ENCODE peak calls at places on chromosomes 4 and X, in seven cellular contexts. D is iPS-NIHi11, B is occipital lobe, Z is NCI-H1105, P is astrocyte of the spinal cord, I is MCF 10A, K is B cell. H is an unnamed sample.

GRCh38 chrX:45758738-45759397 is 558.2 kb upstream of the DIPK2B start:
- DNase-seq in Z (no peak), D (no peak), K (peak), I (no peak), P (peak), B (no peak), H (no peak)

GRCh38 chr4:147822128-147822527 is 90.2 kb downstream of the ARHGAP10 start:
- DNase-seq in B (no peak), D (no peak), I (peak), Z (peak), K (no peak), P (peak), H (no peak)

GRCh38 chr4:140052050-140052449 is 101.9 kb downstream of the MAML3 start:
- DNase-seq in K (peak), P (peak), I (peak), D (peak), Z (no peak), B (no peak), H (no peak)

GRCh38 chr4:82469776-82470345 is 39.5 kb downstream of the ENOPH1 start:
- DNase-seq in I (no peak), K (no peak), Z (no peak), B (no peak), D (no peak), P (peak), H (peak)

GRCh38 chrX:44101300-44101699 is 128.1 kb upstream of the NDP start:
- DNase-seq in B (no peak), P (no peak), K (no peak), D (no peak), I (peak), Z (no peak), H (no peak)

GRCh38 chr4:102562995-102563394 is 61.8 kb downstream of the NFKB1 start:
- DNase-seq in D (no peak), P (peak), Z (no peak), K (no peak), B (no peak), I (peak), H (no peak)

GRCh38 chr4:36385951-36386561 is 104.6 kb downstream of the DTHD1 start:
- DNase-seq in I (no peak), Z (no peak), D (no peak), B (no peak), P (no peak), K (peak), H (no peak)

GRCh38 chr4:13930155-13930554 is 302.6 kb upstream of the BOD1L1 start:
- DNase-seq in B (no peak), D (no peak), K (no peak), P (no peak), I (no peak), Z (no peak), H (no peak)

GRCh38 chrX:111445485-111445884 is 33.5 kb upstream of the DCX start:
- DNase-seq in P (peak), I (peak), Z (peak), K (peak), B (no peak), D (peak), H (peak)

GRCh38 chrX:2664497-2664896 is 26.6 kb upstream of the CD99 start:
- DNase-seq in B (no peak), I (no peak), Z (no peak), D (no peak), P (peak), K (no peak), H (no peak)

GRCh38 chr4:139783761-139784484 is 118.3 kb downstream of the MGST2 start:
- DNase-seq in Z (no peak), D (no peak), B (no peak), P (no peak), K (no peak), I (no peak), H (no peak)

GRCh38 chr4:157303471-157303960 is 83.0 kb downstream of the GRIA2 start:
- DNase-seq in Z (no peak), I (no peak), K (no peak), P (no peak), D (no peak), B (no peak), H (no peak)

GRCh38 chr4:146222313-146222712 is 8.0 kb downstream of the REELD1 start:
- DNase-seq in K (no peak), B (no peak), P (peak), D (no peak), I (peak), Z (no peak), H (peak)

GRCh38 chr4:16908377-16909021 is 10.1 kb upstream of the LDB2 start:
- DNase-seq in D (no peak), I (no peak), P (no peak), Z (no peak), B (no peak), K (no peak), H (no peak)